ENCODE peak calls at places on chromosomes 6 and 20, in five cellular contexts. One of them, this sample, is unnamed.
A peak's percentile ranks its signal among the peaks of the same experiment; 100 is the strongest.

GRCh38 chr20:52747736-52748135 is 224.4 kb upstream of the TSHZ2 start:
- DNase-seq in NCI-H187 treated with DMSO at 0.1 percent for 48 hours: no peak
- DNase-seq in kidney tubule cell: peak; percentile 6
- DNase-seq in Right ventricle myocardium inferior: peak; percentile 28
- DNase-seq in GM18507: no peak
- DNase-seq in this sample: no peak

GRCh38 chr20:48404598-48404997 is 423.2 kb downstream of the PREX1 start:
- DNase-seq in kidney tubule cell: no peak
- DNase-seq in NCI-H187 treated with DMSO at 0.1 percent for 48 hours: no peak
- DNase-seq in Right ventricle myocardium inferior: no peak
- DNase-seq in GM18507: no peak
- DNase-seq in this sample: no peak

GRCh38 chr6:100622907-100623692 is 158.4 kb upstream of the SIM1 start:
- DNase-seq in NCI-H187 treated with DMSO at 0.1 percent for 48 hours: no peak
- DNase-seq in Right ventricle myocardium inferior: no peak
- DNase-seq in kidney tubule cell: no peak
- DNase-seq in GM18507: no peak
- DNase-seq in this sample: no peak

GRCh38 chr6:132131777-132132176 is 180.6 kb upstream of the CCN2 start:
- DNase-seq in GM18507: no peak
- DNase-seq in NCI-H187 treated with DMSO at 0.1 percent for 48 hours: no peak
- DNase-seq in kidney tubule cell: peak; percentile 99
- DNase-seq in Right ventricle myocardium inferior: no peak
- DNase-seq in this sample: no peak

GRCh38 chr20:44886276-44886671 is 769 bp downstream of the YWHAB start:
- DNase-seq in NCI-H187 treated with DMSO at 0.1 percent for 48 hours: no peak
- DNase-seq in kidney tubule cell: no peak
- DNase-seq in Right ventricle myocardium inferior: no peak
- DNase-seq in GM18507: no peak
- DNase-seq in this sample: no peak

GRCh38 chr6:134035823-134036296 is 16.6 kb downstream of the SLC2A12 start:
- DNase-seq in GM18507: no peak
- DNase-seq in kidney tubule cell: peak; percentile 93
- DNase-seq in NCI-H187 treated with DMSO at 0.1 percent for 48 hours: no peak
- DNase-seq in Right ventricle myocardium inferior: no peak
- DNase-seq in this sample: no peak

GRCh38 chr6:148177589-148178233 is 164.9 kb upstream of the SASH1 start:
- DNase-seq in Right ventricle myocardium inferior: peak; percentile 78
- DNase-seq in GM18507: no peak
- DNase-seq in NCI-H187 treated with DMSO at 0.1 percent for 48 hours: no peak
- DNase-seq in kidney tubule cell: peak; percentile 63
- DNase-seq in this sample: no peak

GRCh38 chr6:3419624-3420272 is 37.1 kb downstream of the SLC22A23 start:
- DNase-seq in kidney tubule cell: peak; percentile 45
- DNase-seq in Right ventricle myocardium inferior: no peak
- DNase-seq in GM18507: no peak
- DNase-seq in NCI-H187 treated with DMSO at 0.1 percent for 48 hours: no peak
- DNase-seq in this sample: no peak

GRCh38 chr6:104472245-104472644 is 387.5 kb downstream of the HACE1 start:
- DNase-seq in NCI-H187 treated with DMSO at 0.1 percent for 48 hours: no peak
- DNase-seq in kidney tubule cell: no peak
- DNase-seq in Right ventricle myocardium inferior: no peak
- DNase-seq in GM18507: no peak
- DNase-seq in this sample: no peak

GRCh38 chr20:47319517-47320252 is 36.8 kb downstream of the ZMYND8 start:
- DNase-seq in GM18507: no peak
- DNase-seq in kidney tubule cell: peak; percentile 68
- DNase-seq in NCI-H187 treated with DMSO at 0.1 percent for 48 hours: no peak
- DNase-seq in Right ventricle myocardium inferior: no peak
- DNase-seq in this sample: no peak

GRCh38 chr20:24470031-24470781 is 777 bp downstream of the SYNDIG1 start:
- DNase-seq in GM18507: no peak
- DNase-seq in Right ventricle myocardium inferior: no peak
- DNase-seq in NCI-H187 treated with DMSO at 0.1 percent for 48 hours: no peak
- DNase-seq in kidney tubule cell: peak; percentile 27
- DNase-seq in this sample: no peak

GRCh38 chr6:2951723-2952122 is 19.6 kb downstream of the SERPINB6 start:
- DNase-seq in GM18507: no peak
- DNase-seq in kidney tubule cell: peak; percentile 14
- DNase-seq in Right ventricle myocardium inferior: no peak
- DNase-seq in NCI-H187 treated with DMSO at 0.1 percent for 48 hours: no peak
- DNase-seq in this sample: no peak

GRCh38 chr6:32148722-32149576 is 2.8 kb downstream of the PRRT1 start:
- DNase-seq in Right ventricle myocardium inferior: peak; percentile 74
- DNase-seq in GM18507: no peak
- DNase-seq in kidney tubule cell: peak; percentile 26
- DNase-seq in NCI-H187 treated with DMSO at 0.1 percent for 48 hours: no peak
- DNase-seq in this sample: no peak

GRCh38 chr6:43972915-43973304 is 154.3 kb downstream of the MRPL14 start:
- DNase-seq in kidney tubule cell: peak; percentile 65
- DNase-seq in GM18507: no peak
- DNase-seq in NCI-H187 treated with DMSO at 0.1 percent for 48 hours: no peak
- DNase-seq in Right ventricle myocardium inferior: peak; percentile 88
- DNase-seq in this sample: no peak

GRCh38 chr6:1767481-1768246 is 157.9 kb downstream of the FOXC1 start:
- DNase-seq in kidney tubule cell: peak; percentile 69
- DNase-seq in GM18507: no peak
- DNase-seq in NCI-H187 treated with DMSO at 0.1 percent for 48 hours: no peak
- DNase-seq in Right ventricle myocardium inferior: no peak
- DNase-seq in this sample: no peak